ENCODE peak calls at places on chromosomes 13 and 19, in ten cellular contexts. M is heart left ventricle, X is Peyer's patch, R is tibial nerve, P is IMR-90, O is endothelial cell of umbilical vein, U is thyroid gland, I is breast epithelium, D is right lobe of liver, F is GM12878. E is an unnamed sample. For H3K27me3, the result is how much of the 10 kb centered on the place peaks cover.

GRCh38 chr19:16626796-16627193 is 1.2 kb downstream of the MED26 start:
- DNase-seq in M (no peak), X (no peak), R (no peak), P (no peak), O (no peak), U (no peak), I (no peak), D (no peak), F (no peak), E (no peak)

GRCh38 chr13:114105351-114106225 is 26.8 kb downstream of the RASA3 start:
- DNase-seq in M (peak), X (peak), R (peak), P (no peak), O (no peak), U (no peak), I (no peak), D (peak), F (no peak), E (no peak)

GRCh38 chr19:406999-407491 is 1.9 kb downstream of the C2CD4C start:
- DNase-seq in M (no peak), X (no peak), R (peak), P (no peak), O (no peak), U (peak), I (no peak), D (peak), F (no peak), E (no peak)

GRCh38 chr13:19670147-19670546 is 36.7 kb downstream of the MPHOSPH8 start:
- DNase-seq in M (no peak), X (no peak), R (no peak), P (no peak), O (no peak), U (no peak), I (no peak), D (no peak), F (no peak), E (no peak)

GRCh38 chr13:46577656-46578589 is 25.0 kb downstream of the LRCH1 start:
- DNase-seq in M (no peak), X (no peak), R (no peak), P (peak), O (no peak), U (no peak), I (no peak), D (no peak), F (no peak), E (no peak)

GRCh38 chr19:15595069-15595468 is 19.9 kb upstream of the CYP4F8 start:
- DNase-seq in M (no peak), X (no peak), R (no peak), P (no peak), O (no peak), U (no peak), I (no peak), D (no peak), F (no peak), E (no peak)

GRCh38 chr19:18785179-18786124 is 5.7 kb downstream of the COMP start:
- DNase-seq in M (peak), X (peak), R (peak), P (peak), O (peak), U (peak), I (no peak), D (no peak), F (no peak), E (peak)

GRCh38 chr19:19445911-19446361 is 40.5 kb downstream of the GATAD2A start:
- DNase-seq in M (no peak), X (no peak), R (no peak), P (peak), O (no peak), U (no peak), I (no peak), D (no peak), F (no peak), E (no peak)

GRCh38 chr13:79621449-79621848 is 140.5 kb downstream of the NDFIP2 start:
- DNase-seq in M (no peak), X (no peak), R (no peak), P (no peak), O (no peak), U (no peak), I (no peak), D (no peak), F (no peak), E (no peak)

GRCh38 chr13:20610006-20610405 is 43.0 kb downstream of the IFT88 start:
- DNase-seq in M (no peak), X (no peak), R (no peak), P (peak), O (peak), U (peak), I (no peak), D (no peak), F (no peak), E (no peak)

GRCh38 chr13:72458701-72459100 is 268.7 kb downstream of the MZT1 start:
- DNase-seq in M (no peak), X (no peak), R (no peak), P (no peak), O (no peak), U (no peak), I (no peak), D (no peak), F (no peak), E (no peak)

GRCh38 chr19:5086232-5086631 is 117.3 kb downstream of the KDM4B start:
- DNase-seq in M (no peak), X (no peak), R (no peak), P (no peak), O (no peak), U (no peak), I (no peak), D (no peak), F (no peak), E (no peak)

GRCh38 chr19:3699741-3700241 is 477 bp downstream of the PIP5K1C start:
- DNase-seq in M (no peak), X (no peak), R (no peak), P (no peak), O (no peak), U (no peak), I (no peak), D (no peak), F (no peak), E (peak)

GRCh38 chr19:2398735-2399305 is 28.6 kb downstream of the TIMM13 start:
- DNase-seq in M (no peak), X (no peak), R (no peak), P (no peak), O (no peak), U (no peak), I (no peak), D (no peak), F (no peak), E (no peak)

GRCh38 chr13:111790621-111791020 is 276.3 kb upstream of the SOX1 start:
- DNase-seq in M (no peak), X (no peak), R (no peak), P (no peak), O (no peak), U (no peak), I (no peak), D (no peak), F (no peak), E (no peak)

GRCh38 chr13:23701646-23702045 is 131.4 kb downstream of the TNFRSF19 start:
- DNase-seq in M (peak), X (peak), R (peak), P (peak), O (no peak), U (peak), I (peak), D (no peak), F (no peak), E (no peak)

GRCh38 chr13:108121406-108121805 is 93.9 kb downstream of the LIG4 start:
- DNase-seq in M (no peak), X (no peak), R (no peak), P (no peak), O (no peak), U (peak), I (no peak), D (no peak), F (no peak), E (no peak)

GRCh38 chr19:12774588-12775555 is at the start of gene HOOK2:
- DNase-seq in M (no peak), X (peak), R (peak), P (no peak), O (no peak), U (peak), I (peak), D (peak), F (no peak), E (peak)

GRCh38 chr19:5129691-5130090 is 160.8 kb downstream of the KDM4B start:
- DNase-seq in M (no peak), X (no peak), R (no peak), P (no peak), O (no peak), U (no peak), I (no peak), D (no peak), F (no peak), E (no peak)

GRCh38 chr19:33758541-33759013 is 38.1 kb upstream of the KCTD15 start:
- DNase-seq in M (no peak), X (no peak), R (no peak), P (peak), O (no peak), U (peak), I (no peak), D (no peak), F (no peak), E (no peak)

GRCh38 chr19:2827840-2828489 is 8.3 kb downstream of the ZNF554 start:
- DNase-seq in M (no peak), X (no peak), R (no peak), P (no peak), O (no peak), U (no peak), I (no peak), D (no peak), F (peak), E (no peak)

GRCh38 chr13:98942997-98943396 is 34.9 kb downstream of the DOCK9 start:
- DNase-seq in M (no peak), X (no peak), R (no peak), P (peak), O (no peak), U (no peak), I (no peak), D (no peak), F (no peak), E (no peak)

GRCh38 chr19:35045667-35046300 is 4.3 kb downstream of the HPN start:
- DNase-seq in M (peak), X (no peak), R (no peak), P (peak), O (peak), U (peak), I (no peak), D (no peak), F (peak), E (peak)

GRCh38 chr13:97978661-97979450 is 25.4 kb downstream of the IPO5 start:
- DNase-seq in M (no peak), X (no peak), R (no peak), P (peak), O (peak), U (no peak), I (no peak), D (no peak), F (no peak), E (no peak)

GRCh38 chr19:16207490-16208025 is 9.8 kb downstream of the AP1M1 start:
- DNase-seq in M (no peak), X (peak), R (no peak), P (no peak), O (no peak), U (no peak), I (no peak), D (no peak), F (no peak), E (peak)

GRCh38 chr13:45468676-45469075 is 3.9 kb downstream of the COG3 start:
- DNase-seq in M (no peak), X (no peak), R (no peak), P (no peak), O (no peak), U (no peak), I (no peak), D (no peak), F (no peak), E (no peak)

GRCh38 chr13:79648191-79648590 is 167.2 kb downstream of the NDFIP2 start:
- DNase-seq in M (no peak), X (no peak), R (no peak), P (no peak), O (no peak), U (no peak), I (no peak), D (no peak), F (no peak), E (no peak)

GRCh38 chr13:110546389-110546788 is 15.1 kb downstream of the RAB20 start:
- DNase-seq in M (no peak), X (no peak), R (no peak), P (no peak), O (no peak), U (no peak), I (no peak), D (no peak), F (no peak), E (no peak)

GRCh38 chr13:45220403-45220802 is 19.6 kb upstream of the KCTD4 start:
- DNase-seq in M (no peak), X (no peak), R (no peak), P (no peak), O (no peak), U (no peak), I (no peak), D (no peak), F (no peak), E (no peak)

GRCh38 chr19:45506991-45507863 is at the start of gene VASP:
- DNase-seq in M (peak), X (peak), R (peak), P (peak), O (peak), U (peak), I (peak), D (peak), F (peak), E (peak)

GRCh38 chr13:23752111-23753001 is 136.8 kb downstream of the MIPEP start:
- DNase-seq in M (no peak), X (no peak), R (no peak), P (peak), O (no peak), U (no peak), I (no peak), D (no peak), F (peak), E (no peak)

DNA sequence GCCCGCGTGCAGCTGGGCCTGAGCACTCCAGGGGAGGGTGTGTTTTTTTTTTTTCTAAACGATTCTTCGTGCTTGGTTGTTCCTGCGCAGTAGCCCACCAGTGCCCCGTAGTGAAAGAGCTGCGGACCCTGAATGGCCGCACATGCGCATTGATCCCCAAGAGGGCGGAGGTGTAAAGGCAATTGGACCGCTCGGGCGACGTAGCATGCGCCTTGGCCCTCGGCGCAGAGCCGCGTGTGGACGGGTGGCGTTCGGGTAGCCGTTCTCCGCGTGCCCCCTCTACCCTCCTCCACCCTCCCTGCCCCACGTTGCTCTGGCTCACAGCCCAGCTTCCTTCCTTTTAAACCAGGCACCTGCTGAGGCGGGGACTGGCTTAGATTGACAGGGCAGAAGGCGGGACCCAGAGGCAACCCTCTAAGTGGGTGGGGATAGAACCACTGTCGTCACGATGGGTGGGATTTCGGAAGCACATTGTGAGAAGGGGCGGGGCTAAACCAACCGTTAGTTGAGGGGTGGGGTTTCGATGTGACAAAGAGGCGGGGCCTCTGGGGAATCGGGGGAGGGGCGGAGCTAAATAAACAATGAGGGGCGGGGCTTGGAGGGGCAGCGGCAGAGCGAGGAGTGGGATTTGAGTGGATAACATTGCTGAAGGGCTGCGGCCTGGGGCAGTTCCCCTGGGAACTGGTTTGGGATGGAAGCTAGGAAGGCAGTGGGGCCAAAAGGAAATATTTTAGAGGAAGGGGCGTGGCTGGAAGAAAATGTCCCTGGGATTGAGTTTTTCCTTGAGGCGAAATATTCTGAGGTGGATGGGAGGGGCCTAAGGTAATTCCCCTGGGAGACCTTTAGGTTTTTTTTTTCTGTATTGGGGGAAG is 543 bp upstream of the NUP62 start:
- DNase-seq in M (peak), X (peak), R (peak), P (peak), O (peak), U (peak), I (peak), D (peak), F (peak), E (peak)
- TF ChIP-seq POLR2A in M (no peak), X (peak), R (peak), P (no peak), O (peak), U (no peak), I (no peak), D (peak), F (peak), E (peak)

DNA sequence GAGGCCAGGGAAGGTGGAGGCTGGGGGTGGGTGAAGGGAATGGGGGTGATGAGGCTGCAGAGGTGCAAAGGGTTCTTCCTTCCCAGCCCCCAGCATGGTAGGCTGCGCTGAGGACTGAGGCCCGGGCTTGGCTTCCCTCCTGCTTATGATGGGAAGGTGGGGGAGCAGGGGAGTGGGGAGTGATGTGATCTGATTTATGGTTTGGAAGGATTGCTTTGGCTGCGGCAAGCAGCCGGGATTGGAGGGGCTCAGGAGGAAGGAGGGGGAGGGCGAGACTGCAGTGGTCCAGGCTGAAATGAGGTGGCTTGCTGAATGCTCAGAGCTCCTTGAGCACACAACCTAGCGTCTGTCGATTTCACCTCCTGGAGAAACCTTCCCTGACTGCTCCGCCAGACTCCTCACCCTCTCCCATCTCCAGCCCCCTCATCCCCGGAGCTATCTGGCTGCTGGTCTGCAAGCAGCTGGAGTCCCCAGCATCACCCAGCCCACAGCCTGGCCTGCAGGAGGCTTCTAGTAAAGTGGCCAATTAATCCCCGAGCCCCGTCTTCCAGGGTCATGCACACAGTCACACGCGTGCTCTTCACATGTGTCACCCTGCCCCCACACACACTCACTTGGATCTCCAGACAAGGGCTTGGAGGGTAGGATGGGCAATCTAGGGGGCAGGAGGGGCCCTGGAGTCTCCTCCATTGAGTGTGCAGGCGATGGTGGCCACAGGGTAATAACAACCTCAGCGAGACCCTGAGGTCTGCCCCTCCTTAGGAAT is 733 bp upstream of the CLEC11A start:
- DNase-seq in M (no peak), X (no peak), R (no peak), P (peak), O (no peak), U (no peak), I (no peak), D (no peak), F (no peak), E (no peak)
- H3K27me3 ChIP-seq in M (under half), X (under half), R (half or more), P (under half), O (under half), U (under half), I (under half), D (under half), F (under half), E (under half)

DNA sequence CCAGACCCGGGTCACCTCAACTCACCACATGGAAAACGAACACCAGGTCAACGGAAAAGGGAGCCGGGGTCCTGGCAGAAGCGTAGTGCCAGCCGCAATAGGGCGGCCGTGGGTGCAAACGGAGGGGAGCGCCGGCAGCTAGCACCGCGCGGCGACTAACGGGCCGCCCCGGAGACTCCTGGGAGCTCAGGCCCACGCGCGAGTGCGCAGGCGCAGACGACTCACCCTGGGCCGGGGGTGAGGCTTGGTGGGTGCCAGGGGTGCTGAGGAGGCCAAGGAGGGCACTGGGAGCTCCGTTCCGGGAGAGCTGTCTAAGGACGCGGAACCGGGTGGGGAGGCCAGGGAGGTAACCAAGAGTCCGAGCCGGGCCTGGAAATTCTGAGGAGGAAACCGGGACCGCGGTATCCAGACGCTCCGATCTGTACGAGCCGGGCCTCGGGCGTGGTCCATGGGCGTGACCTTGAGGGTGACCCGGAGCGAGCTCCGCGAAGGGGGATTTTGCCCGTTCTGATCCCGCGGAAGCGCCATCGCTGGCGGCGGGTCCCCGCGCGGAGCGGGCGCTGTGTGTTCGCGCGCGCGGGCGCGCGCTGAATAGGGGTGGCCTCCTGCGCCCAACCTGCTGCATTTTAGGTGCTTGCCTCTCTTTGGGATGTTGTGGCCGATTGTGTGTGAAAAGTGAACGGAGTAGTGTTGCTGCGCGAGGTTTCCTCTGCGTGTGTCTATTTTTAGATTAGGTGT is at the start of gene ZNF382:
- DNase-seq in M (peak), X (peak), R (no peak), P (peak), O (peak), U (peak), I (peak), D (peak), F (peak), E (peak)
- TF ChIP-seq POLR2A in M (peak), X (no peak), R (peak), P (no peak), O (peak), U (no peak), I (no peak), D (peak), F (peak), E (peak)

GRCh38 chr13:51178456-51179074 is 43.6 kb upstream of the FAM124A start:
- DNase-seq in M (no peak), X (no peak), R (no peak), P (no peak), O (no peak), U (no peak), I (no peak), D (no peak), F (no peak), E (no peak)
- H3K27me3 ChIP-seq in M (under half), X (under half), R (under half), P (under half), O (under half), U (under half), I (under half), D (under half), F (under half), E (under half)

E was measured in adrenal gland.